ENCODE peak calls at places on chromosome 14, in eight cellular contexts. One of them, this sample, is unnamed.

GRCh38 chr14:82067221-82067620 is 533.6 kb upstream of the SEL1L start:
- DNase-seq in CD8-positive, alpha-beta T cell: no peak
- DNase-seq in upper lobe of right lung: no peak
- DNase-seq in endothelial cell of umbilical vein: no peak
- DNase-seq in IMR-90: no peak
- DNase-seq in neural progenitor cell: peak; percentile 24
- DNase-seq in lung: no peak
- DNase-seq in stomach: no peak
- DNase-seq in this sample: no peak

GRCh38 chr14:103113303-103113702 is 10.0 kb upstream of the TNFAIP2 start:
- DNase-seq in neural progenitor cell: no peak
- DNase-seq in CD8-positive, alpha-beta T cell: no peak
- DNase-seq in upper lobe of right lung: no peak
- DNase-seq in lung: no peak
- DNase-seq in IMR-90: no peak
- DNase-seq in endothelial cell of umbilical vein: no peak
- DNase-seq in stomach: no peak
- DNase-seq in this sample: no peak

GRCh38 chr14:38210587-38211257 is 3.0 kb downstream of the SSTR1 start:
- DNase-seq in CD8-positive, alpha-beta T cell: no peak
- DNase-seq in endothelial cell of umbilical vein: peak; percentile 70
- DNase-seq in neural progenitor cell: peak; percentile 69
- DNase-seq in stomach: peak; percentile 68
- DNase-seq in upper lobe of right lung: peak; percentile 64
- DNase-seq in IMR-90: peak; percentile 70
- DNase-seq in lung: no peak
- DNase-seq in this sample: peak; percentile 43

GRCh38 chr14:66444271-66444987 is 41.7 kb upstream of the CCDC196 start:
- DNase-seq in upper lobe of right lung: no peak
- DNase-seq in neural progenitor cell: no peak
- DNase-seq in IMR-90: peak; percentile 1
- DNase-seq in stomach: no peak
- DNase-seq in CD8-positive, alpha-beta T cell: no peak
- DNase-seq in endothelial cell of umbilical vein: no peak
- DNase-seq in lung: no peak
- DNase-seq in this sample: no peak

GRCh38 chr14:93120522-93120921 is 4.8 kb upstream of the ITPK1 start:
- DNase-seq in upper lobe of right lung: no peak
- DNase-seq in IMR-90: no peak
- DNase-seq in CD8-positive, alpha-beta T cell: no peak
- DNase-seq in endothelial cell of umbilical vein: no peak
- DNase-seq in stomach: no peak
- DNase-seq in lung: no peak
- DNase-seq in neural progenitor cell: no peak
- DNase-seq in this sample: no peak

GRCh38 chr14:70754989-70755388 is 54.3 kb downstream of the MAP3K9 start:
- DNase-seq in endothelial cell of umbilical vein: no peak
- DNase-seq in stomach: peak; percentile 57
- DNase-seq in lung: peak; percentile 87
- DNase-seq in upper lobe of right lung: peak; percentile 82
- DNase-seq in CD8-positive, alpha-beta T cell: no peak
- DNase-seq in IMR-90: no peak
- DNase-seq in neural progenitor cell: no peak
- DNase-seq in this sample: no peak

GRCh38 chr14:59245809-59246295 is 57.4 kb downstream of the DAAM1 start:
- DNase-seq in upper lobe of right lung: no peak
- DNase-seq in endothelial cell of umbilical vein: no peak
- DNase-seq in lung: no peak
- DNase-seq in CD8-positive, alpha-beta T cell: no peak
- DNase-seq in IMR-90: no peak
- DNase-seq in stomach: no peak
- DNase-seq in neural progenitor cell: no peak
- DNase-seq in this sample: no peak

GRCh38 chr14:105323663-105324062 is 9.1 kb downstream of the PACS2 start:
- DNase-seq in IMR-90: no peak
- DNase-seq in lung: no peak
- DNase-seq in stomach: no peak
- DNase-seq in upper lobe of right lung: no peak
- DNase-seq in endothelial cell of umbilical vein: no peak
- DNase-seq in neural progenitor cell: no peak
- DNase-seq in CD8-positive, alpha-beta T cell: no peak
- DNase-seq in this sample: no peak

DNA sequence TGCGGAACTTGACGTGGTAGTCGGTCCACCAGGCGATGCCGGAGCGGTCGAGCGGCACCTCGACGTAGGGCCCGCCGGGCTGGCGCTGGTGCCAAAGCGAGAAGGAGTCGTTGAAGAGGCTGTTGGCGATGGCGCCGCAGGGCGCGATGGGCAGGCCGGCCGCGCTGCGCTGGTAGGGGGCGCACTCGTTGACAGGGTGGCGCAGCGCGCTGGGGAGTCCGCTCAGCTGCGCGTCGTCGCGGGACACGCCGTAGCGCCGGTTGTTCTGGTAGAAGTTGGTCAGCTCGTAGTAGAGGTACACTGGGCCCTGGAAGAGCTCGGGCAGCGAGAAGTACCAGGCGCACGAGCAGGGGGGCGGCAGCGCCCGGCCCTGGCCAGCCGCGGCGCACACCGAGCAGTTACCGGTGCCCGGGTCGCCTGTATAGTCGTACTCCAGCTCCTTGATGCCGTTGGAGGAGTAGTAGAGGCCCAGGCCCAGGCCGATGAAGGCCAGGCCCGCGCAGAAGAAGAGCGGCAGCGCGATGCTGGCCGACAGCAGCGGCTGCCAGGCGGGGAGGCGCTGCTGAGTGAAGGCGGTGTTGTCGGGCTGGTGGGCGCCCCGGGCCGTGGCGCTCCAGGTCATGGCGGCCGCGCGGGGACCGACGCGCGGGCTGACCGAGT is 482 bp downstream of the TMEM30B start:
- DNase-seq in neural progenitor cell: peak; percentile 61
- DNase-seq in endothelial cell of umbilical vein: peak; percentile 86
- DNase-seq in IMR-90: peak; percentile 34
- DNase-seq in lung: peak; percentile 74
- DNase-seq in upper lobe of right lung: peak; percentile 89
- DNase-seq in CD8-positive, alpha-beta T cell: peak; percentile 73
- DNase-seq in stomach: peak; percentile 74
- DNase-seq in this sample: no peak
- TF ChIP-seq CTCF in neural progenitor cell: peak; percentile 25
- TF ChIP-seq CTCF in endothelial cell of umbilical vein: peak; percentile 60
- TF ChIP-seq CTCF in IMR-90: peak; percentile 28
- TF ChIP-seq CTCF in lung: peak; percentile 8
- TF ChIP-seq CTCF in upper lobe of right lung: peak; percentile 61
- TF ChIP-seq CTCF in CD8-positive, alpha-beta T cell: peak; percentile 62
- TF ChIP-seq CTCF in stomach: no peak
- TF ChIP-seq CTCF in this sample: no peak

DNA sequence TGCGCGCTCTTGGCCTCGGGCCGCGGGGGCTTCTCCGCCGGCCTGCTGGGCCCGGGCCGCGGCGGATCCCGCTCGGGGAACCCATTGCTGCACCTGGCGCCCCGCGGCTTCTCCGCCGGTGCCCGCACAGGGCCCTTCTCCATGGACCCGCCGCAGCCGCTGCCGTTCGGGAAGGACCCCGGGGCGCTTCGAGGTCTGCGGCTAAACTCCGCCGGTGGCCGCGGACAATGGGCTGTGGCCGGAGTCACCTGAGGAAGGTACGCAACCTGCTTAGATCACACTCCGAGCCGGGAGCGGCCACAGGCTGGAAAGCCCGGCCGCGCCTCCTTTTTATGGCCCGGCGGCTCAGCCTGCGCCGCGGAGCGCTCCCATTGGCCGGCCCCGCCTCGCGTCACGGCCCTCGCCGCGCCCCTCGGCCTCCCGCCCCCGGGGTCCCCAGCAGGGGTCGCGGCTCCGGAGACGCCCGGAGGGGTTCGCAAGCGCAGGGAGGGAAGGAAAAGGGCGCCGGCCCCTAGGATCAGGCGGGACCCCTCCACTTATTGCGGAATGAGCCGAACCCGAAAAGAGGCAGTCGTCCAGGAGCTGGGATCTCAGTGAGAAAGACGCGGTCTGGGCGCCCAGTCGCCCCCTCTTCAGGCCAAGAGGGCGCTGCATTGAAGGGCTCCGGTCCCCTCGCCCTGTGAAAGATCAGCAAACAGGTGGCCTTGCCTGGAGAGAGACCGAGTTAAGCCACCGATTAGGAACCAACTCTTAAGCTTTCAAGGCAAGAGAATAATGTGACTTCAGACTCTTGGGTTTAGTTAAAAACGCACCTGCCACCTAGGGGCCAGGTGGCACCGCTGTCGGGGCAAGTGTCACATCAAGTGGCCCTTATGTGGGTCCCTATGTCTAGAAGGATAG is at the start of gene GCH1:
- DNase-seq in neural progenitor cell: peak; percentile 91
- DNase-seq in CD8-positive, alpha-beta T cell: peak; percentile 66
- DNase-seq in upper lobe of right lung: peak; percentile 90
- DNase-seq in endothelial cell of umbilical vein: peak; percentile 70
- DNase-seq in lung: peak; percentile 72
- DNase-seq in stomach: peak; percentile 86
- DNase-seq in IMR-90: peak; percentile 16
- DNase-seq in this sample: no peak
- TF ChIP-seq CTCF in neural progenitor cell: peak; percentile 54
- TF ChIP-seq CTCF in CD8-positive, alpha-beta T cell: peak; percentile 61
- TF ChIP-seq CTCF in upper lobe of right lung: peak; percentile 51
- TF ChIP-seq CTCF in endothelial cell of umbilical vein: peak; percentile 35
- TF ChIP-seq CTCF in lung: peak; percentile 13
- TF ChIP-seq CTCF in stomach: no peak
- TF ChIP-seq CTCF in IMR-90: peak; percentile 43
- TF ChIP-seq CTCF in this sample: peak; percentile 52

GRCh38 chr14:21399311-21399870 is 15.6 kb upstream of the SUPT16H start:
- DNase-seq in stomach: no peak
- DNase-seq in IMR-90: no peak
- DNase-seq in endothelial cell of umbilical vein: no peak
- DNase-seq in CD8-positive, alpha-beta T cell: no peak
- DNase-seq in neural progenitor cell: no peak
- DNase-seq in upper lobe of right lung: no peak
- DNase-seq in lung: no peak
- DNase-seq in this sample: no peak

GRCh38 chr14:21398901-21399300 is 15.1 kb upstream of the SUPT16H start:
- DNase-seq in lung: no peak
- DNase-seq in endothelial cell of umbilical vein: no peak
- DNase-seq in neural progenitor cell: no peak
- DNase-seq in upper lobe of right lung: no peak
- DNase-seq in CD8-positive, alpha-beta T cell: no peak
- DNase-seq in stomach: no peak
- DNase-seq in IMR-90: no peak
- DNase-seq in this sample: no peak

GRCh38 chr14:21395450-21395849 is 11.6 kb upstream of the SUPT16H start:
- DNase-seq in IMR-90: no peak
- DNase-seq in lung: no peak
- DNase-seq in endothelial cell of umbilical vein: no peak
- DNase-seq in stomach: no peak
- DNase-seq in CD8-positive, alpha-beta T cell: no peak
- DNase-seq in neural progenitor cell: no peak
- DNase-seq in upper lobe of right lung: no peak
- DNase-seq in this sample: no peak
- TF ChIP-seq CTCF in IMR-90: peak; percentile 11
- TF ChIP-seq CTCF in lung: no peak
- TF ChIP-seq CTCF in endothelial cell of umbilical vein: no peak
- TF ChIP-seq CTCF in stomach: no peak
- TF ChIP-seq CTCF in CD8-positive, alpha-beta T cell: no peak
- TF ChIP-seq CTCF in neural progenitor cell: no peak
- TF ChIP-seq CTCF in upper lobe of right lung: no peak
- TF ChIP-seq CTCF in this sample: peak; percentile 52

GRCh38 chr14:21231020-21231652 is 38.1 kb downstream of the HNRNPC start:
- DNase-seq in CD8-positive, alpha-beta T cell: peak; percentile 53
- DNase-seq in IMR-90: no peak
- DNase-seq in endothelial cell of umbilical vein: no peak
- DNase-seq in upper lobe of right lung: no peak
- DNase-seq in stomach: no peak
- DNase-seq in neural progenitor cell: no peak
- DNase-seq in lung: no peak
- DNase-seq in this sample: no peak

GRCh38 chr14:21229821-21230220 is 39.4 kb downstream of the HNRNPC start:
- DNase-seq in upper lobe of right lung: no peak
- DNase-seq in stomach: no peak
- DNase-seq in endothelial cell of umbilical vein: no peak
- DNase-seq in CD8-positive, alpha-beta T cell: no peak
- DNase-seq in lung: no peak
- DNase-seq in IMR-90: no peak
- DNase-seq in neural progenitor cell: no peak
- DNase-seq in this sample: no peak

GRCh38 chr14:21234112-21234511 is 35.1 kb downstream of the HNRNPC start:
- DNase-seq in stomach: no peak
- DNase-seq in CD8-positive, alpha-beta T cell: no peak
- DNase-seq in IMR-90: no peak
- DNase-seq in upper lobe of right lung: no peak
- DNase-seq in endothelial cell of umbilical vein: no peak
- DNase-seq in lung: no peak
- DNase-seq in neural progenitor cell: no peak
- DNase-seq in this sample: no peak

GRCh38 chr14:21236948-21237797 is 32.1 kb downstream of the HNRNPC start:
- DNase-seq in upper lobe of right lung: no peak
- DNase-seq in neural progenitor cell: no peak
- DNase-seq in endothelial cell of umbilical vein: no peak
- DNase-seq in lung: no peak
- DNase-seq in stomach: no peak
- DNase-seq in IMR-90: no peak
- DNase-seq in CD8-positive, alpha-beta T cell: no peak
- DNase-seq in this sample: no peak

GRCh38 chr14:21233457-21234076 is 35.7 kb downstream of the HNRNPC start:
- DNase-seq in neural progenitor cell: peak; percentile 24
- DNase-seq in CD8-positive, alpha-beta T cell: no peak
- DNase-seq in lung: no peak
- DNase-seq in IMR-90: no peak
- DNase-seq in stomach: no peak
- DNase-seq in upper lobe of right lung: no peak
- DNase-seq in endothelial cell of umbilical vein: no peak
- DNase-seq in this sample: no peak
- TF ChIP-seq CTCF in neural progenitor cell: peak; percentile 37
- TF ChIP-seq CTCF in CD8-positive, alpha-beta T cell: no peak
- TF ChIP-seq CTCF in lung: no peak
- TF ChIP-seq CTCF in IMR-90: no peak
- TF ChIP-seq CTCF in stomach: no peak
- TF ChIP-seq CTCF in upper lobe of right lung: peak; percentile 21
- TF ChIP-seq CTCF in endothelial cell of umbilical vein: peak; percentile 5
- TF ChIP-seq CTCF in this sample: peak; percentile 52

This sample was measured in HFFc6.